ENCODE peak calls at places on chromosomes 4 and X, in four cellular contexts. C is K562, S is SK-N-SH, V is H1. A is an unnamed sample.

GRCh38 chr4:139493176-139493575 is 39.3 kb downstream of the RAB33B start:
- DNase-seq in C (no peak), S (no peak), V (no peak), A (no peak)

GRCh38 chrX:27571164-27571563 is 19.0 kb upstream of the DCAF8L2 start:
- DNase-seq in C (no peak), S (no peak), V (no peak), A (no peak)

GRCh38 chr4:48698029-48698901 is 81.8 kb downstream of the FRYL start:
- DNase-seq in C (peak; percentile 85), S (no peak), V (no peak), A (no peak)

GRCh38 chrX:47177079-47177478 is 16.6 kb upstream of the UBA1 start:
- DNase-seq in C (no peak), S (no peak), V (no peak), A (no peak)

GRCh38 chr4:8603931-8604330 is 11.4 kb downstream of the CPZ start:
- DNase-seq in C (no peak), S (no peak), V (no peak), A (no peak)

GRCh38 chr4:99723555-99724450 is 66.2 kb upstream of the C4orf54 start:
- DNase-seq in C (peak; percentile 88), S (peak; percentile 4), V (no peak), A (no peak)

GRCh38 chrX:38175140-38175539 is 45.5 kb downstream of the SRPX start:
- DNase-seq in C (peak; percentile 51), S (peak; percentile 38), V (peak; percentile 7), A (peak; percentile 73)

GRCh38 chr4:154292589-154292988 is 199.0 kb downstream of the DCHS2 start:
- DNase-seq in C (peak; percentile 16), S (no peak), V (no peak), A (no peak)

GRCh38 chr4:52833941-52834525 is 28.1 kb upstream of the RASL11B start:
- DNase-seq in C (no peak), S (no peak), V (no peak), A (no peak)

GRCh38 chr4:38189445-38189844 is 229.2 kb downstream of the PTTG2 start:
- DNase-seq in C (peak; percentile 67), S (no peak), V (no peak), A (no peak)
- TF ChIP-seq JUND in C (peak; percentile 79), S (peak; percentile 91), V (no peak), A (no peak)

GRCh38 chr4:19030048-19030447 is 1008.5 kb upstream of the LCORL start:
- DNase-seq in C (no peak), S (no peak), V (no peak), A (no peak)

GRCh38 chr4:19024047-19024446 is 1002.5 kb upstream of the LCORL start:
- DNase-seq in C (no peak), S (no peak), V (no peak), A (no peak)

GRCh38 chr4:19026281-19026680 is 1004.7 kb upstream of the LCORL start:
- DNase-seq in C (no peak), S (no peak), V (no peak), A (no peak)

GRCh38 chr4:19021617-19022016 is 1000.1 kb upstream of the LCORL start:
- DNase-seq in C (no peak), S (no peak), V (no peak), A (no peak)

GRCh38 chr4:19025031-19025430 is 1003.5 kb upstream of the LCORL start:
- DNase-seq in C (no peak), S (no peak), V (no peak), A (no peak)
- TF ChIP-seq JUND in C (no peak), S (no peak), V (no peak), A (no peak)

DNA sequence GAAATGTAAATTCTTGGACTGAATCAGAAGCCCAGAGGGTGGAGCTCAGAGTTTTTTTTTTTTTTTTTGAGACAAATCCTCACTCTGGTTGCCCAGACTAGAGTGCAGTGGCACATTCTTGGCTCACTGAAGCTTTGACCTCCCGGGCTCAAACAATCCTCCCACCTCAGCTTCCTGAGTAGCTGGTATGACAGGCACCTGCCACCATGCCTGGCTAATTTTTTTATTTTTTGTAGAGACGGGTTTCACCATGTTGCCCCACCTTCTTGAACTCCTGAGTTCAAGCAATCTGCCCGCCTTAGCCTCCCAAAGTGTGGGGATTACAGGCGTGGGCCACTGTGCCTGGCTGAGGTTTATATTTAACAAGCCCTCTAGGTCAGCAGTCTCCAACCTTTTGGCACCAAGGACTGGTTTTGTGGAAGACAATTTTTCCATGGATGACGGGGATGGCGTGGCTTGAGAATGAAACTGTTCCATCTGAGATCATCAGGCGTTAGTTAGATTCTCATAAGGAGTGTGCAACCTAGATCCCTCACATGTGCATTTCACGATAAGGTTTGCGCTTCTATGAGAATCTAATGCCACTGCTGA is 76.7 kb downstream of the FHIP1A start:
- DNase-seq in C (no peak), S (no peak), V (no peak), A (no peak)
- TF ChIP-seq JUND in C (no peak), S (no peak), V (no peak), A (no peak)

DNA sequence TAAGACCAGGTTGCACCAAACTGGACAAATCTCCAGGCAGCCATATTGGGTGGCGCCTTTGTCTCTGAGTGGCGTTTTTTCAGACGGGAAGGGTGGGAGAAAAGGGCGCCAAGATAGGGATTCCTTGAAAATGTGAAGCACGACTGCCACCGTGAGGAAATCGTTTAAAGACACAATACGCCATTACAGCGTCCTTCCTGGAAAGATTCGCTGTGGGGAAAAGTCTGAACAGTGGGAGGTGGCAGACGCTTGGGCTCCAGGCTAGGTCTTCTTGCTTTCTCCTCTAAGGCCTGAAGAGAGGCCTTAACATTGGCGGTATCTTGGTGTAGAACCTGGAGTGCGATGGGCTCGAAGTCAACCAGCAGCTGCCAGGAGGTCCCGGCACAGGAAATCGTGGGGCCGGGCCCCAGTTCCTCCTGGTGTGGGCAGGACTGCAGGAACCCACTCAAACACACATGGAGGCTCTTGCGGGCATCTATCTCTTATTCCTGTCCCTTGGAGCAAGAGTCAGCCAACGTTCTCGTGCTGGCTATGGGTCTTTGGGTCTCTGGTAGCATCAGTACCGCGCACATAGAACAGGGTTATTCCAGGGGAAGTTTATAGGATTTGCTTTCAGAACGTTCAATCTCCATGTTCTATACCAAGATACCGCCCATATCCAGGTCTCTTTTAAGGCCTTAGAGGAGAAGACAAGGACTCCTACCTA is 208.8 kb downstream of the OR13H1 start:
- DNase-seq in C (no peak), S (peak; percentile 14), V (no peak), A (no peak)
- TF ChIP-seq JUND in C (no peak), S (no peak), V (no peak), A (no peak)

DNA sequence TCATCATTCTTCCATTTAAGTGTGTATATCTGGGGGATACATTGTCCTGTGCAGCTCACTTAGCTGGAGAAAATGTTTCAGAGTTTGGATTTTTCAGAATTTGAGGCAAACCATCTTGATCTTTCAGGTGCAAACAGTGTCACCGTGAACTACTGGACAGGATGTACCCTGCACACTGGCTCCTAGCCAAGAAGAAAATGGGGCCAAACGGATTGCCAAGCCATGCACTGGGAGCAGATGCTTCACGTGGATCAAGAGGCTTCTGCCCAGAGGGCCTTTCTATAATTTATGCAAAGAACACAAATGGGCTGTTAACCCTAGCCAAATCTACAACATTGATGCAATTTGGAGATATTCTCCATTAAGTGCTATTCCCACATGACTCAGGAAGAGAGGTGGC is 46.9 kb upstream of the ATP8A1 start:
- DNase-seq in C (no peak), S (peak; percentile 40), V (no peak), A (peak; percentile 1)
- TF ChIP-seq JUND in C (no peak), S (no peak), V (no peak), A (no peak)

DNA sequence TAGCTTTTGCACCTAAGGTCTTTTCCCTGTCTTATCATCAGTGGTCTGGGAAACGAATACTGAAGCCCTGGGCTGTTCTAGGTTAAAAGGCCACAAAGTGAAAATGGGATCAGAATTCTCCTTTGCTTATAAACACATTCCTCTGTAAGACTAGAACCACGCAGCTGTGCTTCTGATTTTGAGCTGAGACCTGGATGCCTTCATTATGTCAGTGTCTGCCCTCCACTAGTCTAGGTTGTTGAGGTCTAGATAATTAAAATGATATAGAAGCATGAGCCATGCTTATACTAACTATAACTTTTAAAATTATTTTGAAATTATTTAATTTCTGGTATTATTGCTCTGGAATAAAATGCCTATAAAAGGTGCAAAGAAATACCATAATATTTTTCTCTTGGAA is 403.9 kb downstream of the ADGRL3 start:
- DNase-seq in C (no peak), S (no peak), V (no peak), A (no peak)
- TF ChIP-seq JUND in C (no peak), S (no peak), V (no peak), A (no peak)

A was measured in T47D.